ENCODE peak calls at places on chromosomes 11 and 22, in nine cellular contexts. A is EH; D is naive thymus-derived CD8-positive, alpha-beta T cell; U is ecto neural progenitor cell; S is A549; H is nephron progenitor cell; M is bronchial epithelial cell; L is HCEC 1CT; K is stimulated activated CD8-positive, alpha-beta memory T cell treated with anti-CD3 and anti-CD28 coated beads, Interleukin-12 subunit alpha, Interleukin-12 subunit beta, amount 100 ng/mL, for 4 hours. C is an unnamed sample.

GRCh38 chr22:27306771-27307170 is 494.8 kb downstream of the MN1 start:
- DNase-seq in A (no peak), D (no peak), U (no peak), S (no peak), H (no peak), M (no peak), L (no peak), K (no peak), C (no peak)

GRCh38 chr11:12007769-12008737 is at the start of gene DKK3:
- DNase-seq in A (peak), D (peak), U (peak), S (no peak), H (peak), M (peak), L (peak), K (no peak), C (no peak)

GRCh38 chr11:119509277-119509841 is 86.4 kb upstream of the THY1 start:
- DNase-seq in A (peak), D (no peak), U (no peak), S (no peak), H (no peak), M (peak), L (peak), K (no peak), C (peak)

GRCh38 chr11:44753965-44754645 is 27.3 kb downstream of the TSPAN18 start:
- DNase-seq in A (no peak), D (no peak), U (no peak), S (no peak), H (no peak), M (no peak), L (no peak), K (no peak), C (no peak)

GRCh38 chr11:119144825-119145476 is 3.9 kb upstream of the ABCG4 start:
- DNase-seq in A (peak), D (no peak), U (peak), S (peak), H (peak), M (peak), L (peak), K (no peak), C (peak)

GRCh38 chr11:118430956-118431355 is 5.3 kb upstream of the KMT2A start:
- DNase-seq in A (no peak), D (no peak), U (no peak), S (no peak), H (no peak), M (no peak), L (no peak), K (no peak), C (no peak)

GRCh38 chr11:92843455-92843854 is 126.0 kb upstream of the MTNR1B start:
- DNase-seq in A (no peak), D (no peak), U (no peak), S (no peak), H (no peak), M (peak), L (no peak), K (no peak), C (no peak)

GRCh38 chr22:30695871-30696655 is 1.4 kb downstream of the OSBP2 start:
- DNase-seq in A (no peak), D (no peak), U (no peak), S (no peak), H (no peak), M (no peak), L (no peak), K (no peak), C (no peak)

GRCh38 chr11:133081730-133082452 is 450.4 kb downstream of the OPCML start:
- DNase-seq in A (no peak), D (no peak), U (no peak), S (no peak), H (peak), M (no peak), L (no peak), K (no peak), C (no peak)

GRCh38 chr11:117528061-117528780 is 200.6 kb downstream of the CEP164 start:
- DNase-seq in A (no peak), D (no peak), U (no peak), S (no peak), H (no peak), M (no peak), L (no peak), K (no peak), C (no peak)

GRCh38 chr11:11813288-11813962 is 28.3 kb upstream of the USP47 start:
- DNase-seq in A (peak), D (no peak), U (no peak), S (peak), H (no peak), M (peak), L (peak), K (no peak), C (peak)

GRCh38 chr11:74487875-74488274 is 5.6 kb downstream of the LIPT2 start:
- DNase-seq in A (peak), D (no peak), U (no peak), S (peak), H (no peak), M (peak), L (peak), K (no peak), C (no peak)

GRCh38 chr11:122100222-122101080 is 15.6 kb downstream of the BLID start:
- DNase-seq in A (peak), D (no peak), U (peak), S (no peak), H (peak), M (peak), L (peak), K (no peak), C (peak)